ENCODE peak calls at places on chromosomes 13 and 19, in six cellular contexts. J is Panc1, G is breast epithelium, R is osteoblast, W is kidney epithelial cell, K is GM23338. A is an unnamed sample.

GRCh38 chr13:46614582-46614981 is 61.6 kb downstream of the LRCH1 start:
- DNase-seq in R (peak), J (no peak), G (no peak), K (no peak), W (no peak), A (no peak)

GRCh38 chr19:49333426-49334288 is 1.5 kb upstream of the CD37 start:
- DNase-seq in J (no peak), K (no peak), W (no peak), G (peak), R (no peak), A (peak)

GRCh38 chr13:98273824-98274786 is 97.0 kb upstream of the RNF113B start:
- DNase-seq in W (no peak), K (peak), R (no peak), J (no peak), G (no peak), A (no peak)

GRCh38 chr19:55836340-55836739 is at the start of gene NLRP4:
- DNase-seq in W (no peak), R (no peak), K (no peak), G (no peak), J (no peak), A (no peak)

GRCh38 chr19:374886-375235 is 30.3 kb upstream of the MIER2 start:
- DNase-seq in K (peak), J (no peak), W (no peak), G (no peak), R (peak), A (no peak)

GRCh38 chr13:104796581-104796980 is 1730.4 kb upstream of the SLC10A2 start:
- DNase-seq in G (no peak), J (no peak), K (no peak), W (no peak), R (no peak), A (no peak)

GRCh38 chr13:20901668-20902437 is 693 bp downstream of the XPO4 start:
- DNase-seq in J (no peak), G (no peak), W (no peak), R (peak), K (peak), A (no peak)

GRCh38 chr13:55572862-55573261 is 1567.9 kb upstream of the PRR20A start:
- DNase-seq in J (no peak), W (no peak), R (no peak), K (no peak), G (no peak), A (no peak)

GRCh38 chr13:49524740-49525501 is 29.2 kb downstream of the PHF11 start:
- DNase-seq in R (no peak), K (no peak), G (no peak), J (no peak), W (no peak), A (no peak)

GRCh38 chr19:15109768-15110417 is 2.7 kb downstream of the SYDE1 start:
- DNase-seq in W (no peak), R (no peak), G (no peak), J (no peak), K (no peak), A (no peak)

GRCh38 chr13:77384999-77385398 is 58.1 kb upstream of the MYCBP2 start:
- DNase-seq in K (no peak), R (no peak), J (no peak), W (no peak), G (no peak), A (no peak)

GRCh38 chr19:51150627-51151026 is 8.5 kb downstream of the SIGLEC7 start:
- DNase-seq in R (no peak), K (no peak), J (no peak), G (no peak), W (no peak), A (no peak)

GRCh38 chr13:109844396-109844795 is 58.0 kb upstream of the IRS2 start:
- DNase-seq in K (peak), R (no peak), J (no peak), G (no peak), W (no peak), A (no peak)
- TF ChIP-seq CTCF in K (no peak), R (no peak), J (no peak), G (no peak), W (no peak), A (no peak)

GRCh38 chr13:22451345-22451744 is 729.4 kb upstream of the SGCG start:
- DNase-seq in W (no peak), R (no peak), J (no peak), K (peak), G (no peak), A (no peak)

GRCh38 chr13:22455036-22455435 is 725.7 kb upstream of the SGCG start:
- DNase-seq in J (no peak), K (no peak), G (no peak), R (no peak), W (no peak), A (no peak)

GRCh38 chr13:22449251-22449650 is 731.5 kb upstream of the SGCG start:
- DNase-seq in J (no peak), G (no peak), W (no peak), K (no peak), R (no peak), A (no peak)

GRCh38 chr13:22454586-22454985 is 726.2 kb upstream of the SGCG start:
- DNase-seq in W (no peak), R (no peak), K (peak), J (no peak), G (no peak), A (no peak)
- TF ChIP-seq CTCF in W (no peak), R (no peak), K (peak), J (no peak), G (no peak), A (no peak)

DNA sequence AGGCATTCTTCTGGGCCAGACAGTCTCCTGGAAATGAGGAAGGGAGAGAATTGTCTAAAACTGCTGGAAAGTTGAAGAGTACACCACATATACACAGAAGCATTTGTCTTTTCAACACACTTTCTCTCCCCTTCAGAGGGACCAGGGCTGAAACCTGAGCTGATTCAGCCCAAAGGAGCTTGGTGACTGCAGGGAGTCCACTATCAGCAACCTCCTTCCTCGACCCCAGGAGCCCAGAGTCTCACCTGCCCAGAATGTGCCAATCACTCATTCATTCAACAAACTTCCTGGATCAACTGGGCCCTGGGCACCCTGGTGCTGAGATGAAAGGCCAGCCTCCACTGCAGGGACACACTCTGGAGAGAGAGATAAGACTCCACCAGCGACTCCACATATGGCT is 128.9 kb upstream of the VSTM2B start:
- DNase-seq in G (no peak), J (no peak), W (no peak), R (no peak), K (no peak), A (no peak)
- TF ChIP-seq CTCF in G (no peak), J (no peak), W (no peak), R (no peak), K (no peak), A (no peak)

GRCh38 chr13:51959773-51960172 is 51.5 kb downstream of the ATP7B start:
- DNase-seq in G (no peak), K (peak), W (no peak), J (no peak), R (no peak), A (no peak)
- TF ChIP-seq CTCF in G (no peak), K (no peak), W (no peak), J (no peak), R (no peak), A (no peak)

A was measured in CD4-positive, alpha-beta T cell.